ENCODE peak calls at places on chromosomes 6 and 20, in nine cellular contexts. One of them, this sample, is unnamed.

GRCh38 chr6:56025785-56026184 is 150.4 kb upstream of the BMP5 start:
- DNase-seq in IMR-90: peak
- DNase-seq in RWPE1: no peak
- DNase-seq in K562: no peak
- DNase-seq in fibroblast of the aortic adventitia: peak
- DNase-seq in cardiac muscle cell: no peak
- DNase-seq in cardiac fibroblast: peak
- DNase-seq in fibroblast of pulmonary artery: peak
- DNase-seq in PC-3: no peak
- DNase-seq in this sample: no peak

GRCh38 chr6:119764927-119765681 is 415.5 kb upstream of the MAN1A1 start:
- DNase-seq in cardiac muscle cell: no peak
- DNase-seq in IMR-90: no peak
- DNase-seq in cardiac fibroblast: no peak
- DNase-seq in K562: no peak
- DNase-seq in PC-3: no peak
- DNase-seq in fibroblast of pulmonary artery: no peak
- DNase-seq in fibroblast of the aortic adventitia: no peak
- DNase-seq in RWPE1: no peak
- DNase-seq in this sample: no peak

GRCh38 chr20:50728981-50729874 is 2.2 kb upstream of the PARD6B start:
- DNase-seq in fibroblast of the aortic adventitia: no peak
- DNase-seq in RWPE1: peak
- DNase-seq in IMR-90: no peak
- DNase-seq in K562: no peak
- DNase-seq in cardiac muscle cell: no peak
- DNase-seq in fibroblast of pulmonary artery: peak
- DNase-seq in cardiac fibroblast: no peak
- DNase-seq in PC-3: peak
- DNase-seq in this sample: no peak

GRCh38 chr20:17427646-17428045 is 103.5 kb downstream of the BFSP1 start:
- DNase-seq in RWPE1: peak
- DNase-seq in fibroblast of the aortic adventitia: no peak
- DNase-seq in cardiac muscle cell: no peak
- DNase-seq in K562: no peak
- DNase-seq in PC-3: no peak
- DNase-seq in fibroblast of pulmonary artery: no peak
- DNase-seq in IMR-90: no peak
- DNase-seq in cardiac fibroblast: no peak
- DNase-seq in this sample: no peak

GRCh38 chr6:143034689-143035334 is 25.9 kb upstream of the AIG1 start:
- DNase-seq in K562: no peak
- DNase-seq in cardiac fibroblast: no peak
- DNase-seq in cardiac muscle cell: no peak
- DNase-seq in fibroblast of pulmonary artery: no peak
- DNase-seq in PC-3: peak
- DNase-seq in RWPE1: no peak
- DNase-seq in IMR-90: no peak
- DNase-seq in fibroblast of the aortic adventitia: no peak
- DNase-seq in this sample: no peak

GRCh38 chr20:19077370-19078220 is 134.8 kb upstream of the SLC24A3 start:
- DNase-seq in fibroblast of the aortic adventitia: no peak
- DNase-seq in PC-3: no peak
- DNase-seq in IMR-90: no peak
- DNase-seq in cardiac muscle cell: no peak
- DNase-seq in K562: no peak
- DNase-seq in RWPE1: no peak
- DNase-seq in cardiac fibroblast: no peak
- DNase-seq in fibroblast of pulmonary artery: no peak
- DNase-seq in this sample: no peak

GRCh38 chr6:56534680-56535419 is 107.8 kb downstream of the DST start:
- DNase-seq in RWPE1: no peak
- DNase-seq in fibroblast of pulmonary artery: no peak
- DNase-seq in cardiac muscle cell: no peak
- DNase-seq in fibroblast of the aortic adventitia: no peak
- DNase-seq in K562: no peak
- DNase-seq in cardiac fibroblast: no peak
- DNase-seq in PC-3: peak
- DNase-seq in IMR-90: no peak
- DNase-seq in this sample: no peak

GRCh38 chr6:83369692-83370091 is 61.2 kb downstream of the ME1 start:
- DNase-seq in K562: no peak
- DNase-seq in RWPE1: no peak
- DNase-seq in PC-3: no peak
- DNase-seq in IMR-90: no peak
- DNase-seq in fibroblast of pulmonary artery: no peak
- DNase-seq in cardiac fibroblast: no peak
- DNase-seq in cardiac muscle cell: no peak
- DNase-seq in fibroblast of the aortic adventitia: no peak
- DNase-seq in this sample: no peak

GRCh38 chr6:25641377-25641776 is 10.6 kb upstream of the SCGN start:
- DNase-seq in IMR-90: no peak
- DNase-seq in PC-3: no peak
- DNase-seq in K562: no peak
- DNase-seq in cardiac fibroblast: no peak
- DNase-seq in cardiac muscle cell: no peak
- DNase-seq in fibroblast of the aortic adventitia: no peak
- DNase-seq in RWPE1: no peak
- DNase-seq in fibroblast of pulmonary artery: no peak
- DNase-seq in this sample: no peak

GRCh38 chr6:157258878-157259277 is 64.4 kb downstream of the TMEM242 start:
- DNase-seq in IMR-90: no peak
- DNase-seq in K562: no peak
- DNase-seq in fibroblast of pulmonary artery: no peak
- DNase-seq in fibroblast of the aortic adventitia: no peak
- DNase-seq in RWPE1: no peak
- DNase-seq in cardiac muscle cell: no peak
- DNase-seq in cardiac fibroblast: no peak
- DNase-seq in PC-3: no peak
- DNase-seq in this sample: no peak

GRCh38 chr6:158669145-158670035 is 19.5 kb downstream of the SYTL3 start:
- DNase-seq in cardiac muscle cell: no peak
- DNase-seq in RWPE1: peak
- DNase-seq in fibroblast of pulmonary artery: no peak
- DNase-seq in PC-3: no peak
- DNase-seq in IMR-90: peak
- DNase-seq in fibroblast of the aortic adventitia: no peak
- DNase-seq in cardiac fibroblast: no peak
- DNase-seq in K562: no peak
- DNase-seq in this sample: no peak

GRCh38 chr6:71250050-71250689 is 38.4 kb upstream of the OGFRL1 start:
- DNase-seq in fibroblast of pulmonary artery: peak
- DNase-seq in IMR-90: peak
- DNase-seq in fibroblast of the aortic adventitia: peak
- DNase-seq in cardiac fibroblast: peak
- DNase-seq in K562: no peak
- DNase-seq in PC-3: peak
- DNase-seq in cardiac muscle cell: no peak
- DNase-seq in RWPE1: peak
- DNase-seq in this sample: no peak

GRCh38 chr6:130118236-130118635 is 99.9 kb downstream of the L3MBTL3 start:
- DNase-seq in fibroblast of the aortic adventitia: no peak
- DNase-seq in PC-3: no peak
- DNase-seq in cardiac fibroblast: no peak
- DNase-seq in RWPE1: no peak
- DNase-seq in cardiac muscle cell: no peak
- DNase-seq in fibroblast of pulmonary artery: no peak
- DNase-seq in K562: no peak
- DNase-seq in IMR-90: no peak
- DNase-seq in this sample: no peak

GRCh38 chr6:156779206-156780116 is 2.3 kb downstream of the ARID1B start:
- DNase-seq in RWPE1: no peak
- DNase-seq in IMR-90: no peak
- DNase-seq in fibroblast of the aortic adventitia: no peak
- DNase-seq in fibroblast of pulmonary artery: no peak
- DNase-seq in K562: peak
- DNase-seq in cardiac muscle cell: peak
- DNase-seq in PC-3: no peak
- DNase-seq in cardiac fibroblast: peak
- DNase-seq in this sample: no peak

GRCh38 chr6:106199331-106199730 is 113.2 kb downstream of the PRDM1 start:
- DNase-seq in fibroblast of pulmonary artery: no peak
- DNase-seq in K562: no peak
- DNase-seq in IMR-90: no peak
- DNase-seq in fibroblast of the aortic adventitia: no peak
- DNase-seq in cardiac muscle cell: no peak
- DNase-seq in PC-3: no peak
- DNase-seq in RWPE1: no peak
- DNase-seq in cardiac fibroblast: no peak
- DNase-seq in this sample: no peak

GRCh38 chr6:68740828-68741500 is 105.9 kb downstream of the ADGRB3 start:
- DNase-seq in K562: peak
- DNase-seq in PC-3: no peak
- DNase-seq in fibroblast of the aortic adventitia: no peak
- DNase-seq in cardiac muscle cell: peak
- DNase-seq in IMR-90: no peak
- DNase-seq in fibroblast of pulmonary artery: no peak
- DNase-seq in cardiac fibroblast: peak
- DNase-seq in RWPE1: no peak
- DNase-seq in this sample: no peak

GRCh38 chr6:33944686-33945411 is 141.0 kb upstream of the MLN start:
- DNase-seq in fibroblast of pulmonary artery: no peak
- DNase-seq in cardiac fibroblast: no peak
- DNase-seq in fibroblast of the aortic adventitia: no peak
- DNase-seq in K562: peak
- DNase-seq in PC-3: no peak
- DNase-seq in RWPE1: no peak
- DNase-seq in cardiac muscle cell: no peak
- DNase-seq in IMR-90: no peak
- DNase-seq in this sample: no peak

GRCh38 chr6:7909323-7910276 is 988 bp downstream of the TXNDC5 start:
- DNase-seq in RWPE1: peak
- DNase-seq in fibroblast of pulmonary artery: peak
- DNase-seq in PC-3: peak
- DNase-seq in cardiac muscle cell: peak
- DNase-seq in cardiac fibroblast: peak
- DNase-seq in IMR-90: peak
- DNase-seq in K562: peak
- DNase-seq in fibroblast of the aortic adventitia: peak
- DNase-seq in this sample: no peak

GRCh38 chr6:1027109-1027794 is 284.6 kb upstream of the FOXQ1 start:
- DNase-seq in fibroblast of pulmonary artery: no peak
- DNase-seq in RWPE1: peak
- DNase-seq in cardiac muscle cell: no peak
- DNase-seq in cardiac fibroblast: no peak
- DNase-seq in IMR-90: peak
- DNase-seq in fibroblast of the aortic adventitia: peak
- DNase-seq in PC-3: peak
- DNase-seq in K562: no peak
- DNase-seq in this sample: no peak

GRCh38 chr6:108737594-108738546 is 110.4 kb upstream of the ARMC2 start:
- DNase-seq in RWPE1: peak
- DNase-seq in fibroblast of pulmonary artery: peak
- DNase-seq in cardiac muscle cell: no peak
- DNase-seq in fibroblast of the aortic adventitia: peak
- DNase-seq in PC-3: peak
- DNase-seq in K562: peak
- DNase-seq in IMR-90: peak
- DNase-seq in cardiac fibroblast: peak
- DNase-seq in this sample: no peak

GRCh38 chr6:22737331-22737730 is 168.0 kb downstream of the HDGFL1 start:
- DNase-seq in fibroblast of the aortic adventitia: peak
- DNase-seq in cardiac fibroblast: peak
- DNase-seq in K562: no peak
- DNase-seq in IMR-90: peak
- DNase-seq in cardiac muscle cell: peak
- DNase-seq in PC-3: peak
- DNase-seq in fibroblast of pulmonary artery: peak
- DNase-seq in RWPE1: no peak
- DNase-seq in this sample: no peak
- TF ChIP-seq CTCF in fibroblast of the aortic adventitia: peak
- TF ChIP-seq CTCF in cardiac fibroblast: peak
- TF ChIP-seq CTCF in K562: no peak
- TF ChIP-seq CTCF in IMR-90: peak
- TF ChIP-seq CTCF in cardiac muscle cell: peak
- TF ChIP-seq CTCF in PC-3: peak
- TF ChIP-seq CTCF in fibroblast of pulmonary artery: peak
- TF ChIP-seq CTCF in RWPE1: no peak
- TF ChIP-seq CTCF in this sample: peak

DNA sequence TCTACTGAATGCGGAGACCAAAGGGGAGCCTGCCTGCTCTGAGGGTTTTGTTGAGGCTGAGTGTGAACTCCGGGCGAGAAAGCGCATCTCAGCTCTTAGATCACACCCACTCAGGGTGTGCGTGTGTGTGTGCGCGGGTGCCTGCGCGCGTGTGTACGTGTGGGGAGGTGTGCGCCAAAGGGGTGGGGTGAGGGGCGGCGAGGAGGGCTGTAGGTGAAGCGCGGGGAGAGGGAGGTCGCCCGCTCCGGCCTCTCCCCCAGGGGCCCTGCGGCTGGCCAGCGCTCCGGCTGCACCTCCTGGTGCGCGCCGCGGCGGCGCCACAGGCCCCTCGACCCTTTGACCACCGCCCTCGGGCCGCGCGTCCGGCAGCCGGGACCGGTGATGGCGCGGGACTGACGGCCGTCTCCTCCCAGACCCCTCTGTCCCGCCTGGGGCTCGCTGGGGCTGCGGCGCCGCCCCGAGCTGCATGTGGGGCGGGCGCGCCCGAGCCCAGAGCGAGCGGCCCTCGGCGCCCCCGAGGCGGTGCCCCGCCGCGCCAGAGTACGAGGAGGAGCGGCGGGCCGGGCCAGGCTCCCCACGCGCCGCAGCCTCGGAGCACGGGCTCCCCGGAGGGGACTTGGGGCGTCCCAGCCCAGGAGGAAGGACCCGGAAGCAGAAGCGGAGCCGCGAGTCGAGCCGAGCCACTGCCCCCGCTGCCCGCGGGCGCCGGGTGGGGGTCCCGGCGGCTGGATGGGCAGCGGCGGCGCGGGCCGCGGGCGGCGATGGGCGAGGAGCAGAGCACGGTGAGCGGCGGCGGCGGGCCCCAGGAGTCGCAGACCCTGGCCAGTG is at the start of gene RNF217:
- DNase-seq in cardiac fibroblast: peak
- DNase-seq in fibroblast of the aortic adventitia: peak
- DNase-seq in PC-3: peak
- DNase-seq in IMR-90: peak
- DNase-seq in fibroblast of pulmonary artery: peak
- DNase-seq in RWPE1: peak
- DNase-seq in K562: peak
- DNase-seq in cardiac muscle cell: peak
- DNase-seq in this sample: peak
- TF ChIP-seq CTCF in cardiac fibroblast: no peak
- TF ChIP-seq CTCF in fibroblast of the aortic adventitia: peak
- TF ChIP-seq CTCF in PC-3: no peak
- TF ChIP-seq CTCF in IMR-90: peak
- TF ChIP-seq CTCF in fibroblast of pulmonary artery: no peak
- TF ChIP-seq CTCF in RWPE1: no peak
- TF ChIP-seq CTCF in K562: no peak
- TF ChIP-seq CTCF in cardiac muscle cell: no peak
- TF ChIP-seq CTCF in this sample: peak

GRCh38 chr6:135938588-135939215 is 87.2 kb downstream of the PDE7B start:
- DNase-seq in PC-3: peak
- DNase-seq in cardiac muscle cell: no peak
- DNase-seq in RWPE1: no peak
- DNase-seq in fibroblast of the aortic adventitia: peak
- DNase-seq in fibroblast of pulmonary artery: peak
- DNase-seq in K562: no peak
- DNase-seq in cardiac fibroblast: peak
- DNase-seq in IMR-90: peak
- DNase-seq in this sample: no peak
- TF ChIP-seq CTCF in PC-3: peak
- TF ChIP-seq CTCF in cardiac muscle cell: peak
- TF ChIP-seq CTCF in RWPE1: no peak
- TF ChIP-seq CTCF in fibroblast of the aortic adventitia: peak
- TF ChIP-seq CTCF in fibroblast of pulmonary artery: peak
- TF ChIP-seq CTCF in K562: peak
- TF ChIP-seq CTCF in cardiac fibroblast: peak
- TF ChIP-seq CTCF in IMR-90: peak
- TF ChIP-seq CTCF in this sample: peak

GRCh38 chr20:34956041-34956458 is 382 bp downstream of the MYH7B start:
- DNase-seq in K562: no peak
- DNase-seq in cardiac muscle cell: no peak
- DNase-seq in cardiac fibroblast: no peak
- DNase-seq in RWPE1: no peak
- DNase-seq in fibroblast of pulmonary artery: no peak
- DNase-seq in IMR-90: no peak
- DNase-seq in fibroblast of the aortic adventitia: no peak
- DNase-seq in PC-3: no peak
- DNase-seq in this sample: no peak
- TF ChIP-seq CTCF in K562: peak
- TF ChIP-seq CTCF in cardiac muscle cell: no peak
- TF ChIP-seq CTCF in cardiac fibroblast: no peak
- TF ChIP-seq CTCF in RWPE1: peak
- TF ChIP-seq CTCF in fibroblast of pulmonary artery: no peak
- TF ChIP-seq CTCF in IMR-90: no peak
- TF ChIP-seq CTCF in fibroblast of the aortic adventitia: no peak
- TF ChIP-seq CTCF in PC-3: no peak
- TF ChIP-seq CTCF in this sample: peak